ENCODE peak calls at places on chromosomes 3 and 15, in nine cellular contexts. One of them, this sample, is unnamed.

GRCh38 chr15:62248277-62248974 is 83.3 kb upstream of the C2CD4B start:
- DNase-seq in lung: no peak
- DNase-seq in heart right ventricle: no peak
- DNase-seq in psoas muscle: no peak
- DNase-seq in OCI-LY7: no peak
- DNase-seq in SK-N-SH: no peak
- DNase-seq in MM.1S: peak
- DNase-seq in kidney epithelial cell: peak
- DNase-seq in fibroblast of lung: no peak
- DNase-seq in this sample: no peak

GRCh38 chr3:171753665-171754408 is 56.4 kb downstream of the PLD1 start:
- DNase-seq in lung: no peak
- DNase-seq in heart right ventricle: no peak
- DNase-seq in psoas muscle: no peak
- DNase-seq in OCI-LY7: no peak
- DNase-seq in SK-N-SH: no peak
- DNase-seq in MM.1S: no peak
- DNase-seq in kidney epithelial cell: peak
- DNase-seq in fibroblast of lung: peak
- DNase-seq in this sample: no peak

GRCh38 chr3:187360523-187361060 is 7.6 kb upstream of the RTP4 start:
- DNase-seq in lung: no peak
- DNase-seq in heart right ventricle: no peak
- DNase-seq in psoas muscle: no peak
- DNase-seq in OCI-LY7: no peak
- DNase-seq in SK-N-SH: no peak
- DNase-seq in MM.1S: no peak
- DNase-seq in kidney epithelial cell: no peak
- DNase-seq in fibroblast of lung: no peak
- DNase-seq in this sample: no peak

GRCh38 chr3:135907422-135908165 is 57.9 kb upstream of the PPP2R3A start:
- DNase-seq in lung: no peak
- DNase-seq in heart right ventricle: no peak
- DNase-seq in psoas muscle: no peak
- DNase-seq in OCI-LY7: no peak
- DNase-seq in SK-N-SH: no peak
- DNase-seq in MM.1S: no peak
- DNase-seq in kidney epithelial cell: no peak
- DNase-seq in fibroblast of lung: no peak
- DNase-seq in this sample: no peak

GRCh38 chr3:59006791-59007517 is 42.9 kb downstream of the CFAP20DC start:
- DNase-seq in lung: no peak
- DNase-seq in heart right ventricle: peak
- DNase-seq in psoas muscle: peak
- DNase-seq in OCI-LY7: no peak
- DNase-seq in SK-N-SH: no peak
- DNase-seq in MM.1S: no peak
- DNase-seq in kidney epithelial cell: peak
- DNase-seq in fibroblast of lung: peak
- DNase-seq in this sample: no peak

GRCh38 chr3:173800154-173800553 is 402.6 kb downstream of the NLGN1 start:
- DNase-seq in lung: no peak
- DNase-seq in heart right ventricle: no peak
- DNase-seq in psoas muscle: no peak
- DNase-seq in OCI-LY7: no peak
- DNase-seq in SK-N-SH: no peak
- DNase-seq in MM.1S: no peak
- DNase-seq in kidney epithelial cell: no peak
- DNase-seq in fibroblast of lung: no peak
- DNase-seq in this sample: no peak

GRCh38 chr3:179196098-179196497 is 47.9 kb downstream of the PIK3CA start:
- DNase-seq in lung: no peak
- DNase-seq in heart right ventricle: no peak
- DNase-seq in psoas muscle: no peak
- DNase-seq in OCI-LY7: peak
- DNase-seq in SK-N-SH: no peak
- DNase-seq in MM.1S: peak
- DNase-seq in kidney epithelial cell: peak
- DNase-seq in fibroblast of lung: peak
- DNase-seq in this sample: no peak

GRCh38 chr15:38662805-38663204 is 98.2 kb upstream of the RASGRP1 start:
- DNase-seq in lung: no peak
- DNase-seq in heart right ventricle: no peak
- DNase-seq in psoas muscle: no peak
- DNase-seq in OCI-LY7: no peak
- DNase-seq in SK-N-SH: no peak
- DNase-seq in MM.1S: no peak
- DNase-seq in kidney epithelial cell: no peak
- DNase-seq in fibroblast of lung: no peak
- DNase-seq in this sample: no peak

GRCh38 chr3:8739757-8740508 is 6.3 kb downstream of the CAV3 start:
- DNase-seq in lung: no peak
- DNase-seq in heart right ventricle: no peak
- DNase-seq in psoas muscle: no peak
- DNase-seq in OCI-LY7: no peak
- DNase-seq in SK-N-SH: no peak
- DNase-seq in MM.1S: peak
- DNase-seq in kidney epithelial cell: peak
- DNase-seq in fibroblast of lung: peak
- DNase-seq in this sample: no peak

GRCh38 chr15:66502491-66502890 is 2.2 kb downstream of the RPL4 start:
- DNase-seq in lung: no peak
- DNase-seq in heart right ventricle: no peak
- DNase-seq in psoas muscle: no peak
- DNase-seq in OCI-LY7: no peak
- DNase-seq in SK-N-SH: no peak
- DNase-seq in MM.1S: no peak
- DNase-seq in kidney epithelial cell: no peak
- DNase-seq in fibroblast of lung: no peak
- DNase-seq in this sample: no peak

GRCh38 chr15:66494262-66494661 is 3.3 kb downstream of the SNAPC5 start:
- DNase-seq in lung: no peak
- DNase-seq in heart right ventricle: no peak
- DNase-seq in psoas muscle: no peak
- DNase-seq in OCI-LY7: no peak
- DNase-seq in SK-N-SH: no peak
- DNase-seq in MM.1S: no peak
- DNase-seq in kidney epithelial cell: no peak
- DNase-seq in fibroblast of lung: no peak
- DNase-seq in this sample: peak

GRCh38 chr15:66497502-66498455 is at the start of gene SNAPC5:
- DNase-seq in lung: peak
- DNase-seq in heart right ventricle: peak
- DNase-seq in psoas muscle: peak
- DNase-seq in OCI-LY7: peak
- DNase-seq in SK-N-SH: peak
- DNase-seq in MM.1S: peak
- DNase-seq in kidney epithelial cell: peak
- DNase-seq in fibroblast of lung: peak
- DNase-seq in this sample: peak

GRCh38 chr15:66496951-66497501 is 536 bp downstream of the SNAPC5 start:
- DNase-seq in lung: no peak
- DNase-seq in heart right ventricle: no peak
- DNase-seq in psoas muscle: no peak
- DNase-seq in OCI-LY7: peak
- DNase-seq in SK-N-SH: no peak
- DNase-seq in MM.1S: no peak
- DNase-seq in kidney epithelial cell: no peak
- DNase-seq in fibroblast of lung: no peak
- DNase-seq in this sample: peak

DNA sequence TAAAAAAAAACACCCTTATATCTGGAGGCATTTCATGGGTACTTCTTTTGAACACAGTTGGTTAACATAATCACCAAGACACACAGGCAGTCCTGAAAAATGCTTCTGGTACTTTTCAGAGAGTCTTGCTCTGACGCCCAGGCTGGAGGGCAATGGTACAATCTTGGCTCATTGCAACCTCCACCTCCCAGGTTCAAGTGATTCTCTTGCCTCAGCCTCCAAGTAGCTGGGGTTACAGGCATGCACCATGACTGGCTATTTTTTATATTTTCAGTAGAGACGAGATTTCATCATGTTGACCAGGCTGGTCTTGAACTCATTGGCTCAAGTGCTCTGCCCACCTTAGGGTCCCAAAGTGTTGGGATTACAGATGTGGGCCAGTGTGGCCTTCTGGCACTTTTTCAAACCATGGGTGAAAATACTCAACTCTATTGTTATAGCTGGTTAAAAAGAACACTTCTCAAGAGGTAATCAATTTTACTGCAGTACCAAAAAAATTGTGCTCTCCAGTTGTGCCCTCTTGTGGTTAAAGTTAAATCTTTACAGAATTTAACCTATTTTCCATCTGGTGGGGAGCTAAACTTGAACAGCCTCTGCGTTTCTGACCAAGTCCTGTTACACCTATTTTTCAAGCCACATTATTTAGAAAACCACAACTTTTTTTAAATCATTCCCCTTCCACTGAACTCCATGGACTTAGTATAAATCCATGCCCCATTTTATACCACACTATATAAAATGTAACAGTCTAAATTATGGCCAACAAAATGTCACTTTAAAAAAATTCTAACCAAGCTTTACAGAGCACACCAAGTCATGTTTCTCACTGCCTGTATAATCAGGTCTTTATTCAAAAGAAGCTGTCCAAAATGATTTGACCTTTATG is 1.2 kb upstream of the SNAPC5 start:
- DNase-seq in lung: no peak
- DNase-seq in heart right ventricle: no peak
- DNase-seq in psoas muscle: no peak
- DNase-seq in OCI-LY7: peak
- DNase-seq in SK-N-SH: peak
- DNase-seq in MM.1S: peak
- DNase-seq in kidney epithelial cell: no peak
- DNase-seq in fibroblast of lung: peak
- DNase-seq in this sample: peak
- TF ChIP-seq CTCF in lung: no peak
- TF ChIP-seq CTCF in heart right ventricle: no peak
- TF ChIP-seq CTCF in psoas muscle: peak
- TF ChIP-seq CTCF in OCI-LY7: peak
- TF ChIP-seq CTCF in SK-N-SH: peak
- TF ChIP-seq CTCF in MM.1S: peak
- TF ChIP-seq CTCF in kidney epithelial cell: peak
- TF ChIP-seq CTCF in fibroblast of lung: peak
- TF ChIP-seq CTCF in this sample: peak

GRCh38 chr3:14152233-14152962 is 26.0 kb downstream of the XPC start:
- DNase-seq in lung: no peak
- DNase-seq in heart right ventricle: no peak
- DNase-seq in psoas muscle: no peak
- DNase-seq in OCI-LY7: peak
- DNase-seq in SK-N-SH: no peak
- DNase-seq in MM.1S: peak
- DNase-seq in kidney epithelial cell: no peak
- DNase-seq in fibroblast of lung: no peak
- DNase-seq in this sample: no peak
- TF ChIP-seq CTCF in lung: no peak
- TF ChIP-seq CTCF in heart right ventricle: no peak
- TF ChIP-seq CTCF in psoas muscle: no peak
- TF ChIP-seq CTCF in OCI-LY7: peak
- TF ChIP-seq CTCF in SK-N-SH: peak
- TF ChIP-seq CTCF in MM.1S: peak
- TF ChIP-seq CTCF in kidney epithelial cell: peak
- TF ChIP-seq CTCF in fibroblast of lung: no peak
- TF ChIP-seq CTCF in this sample: peak

GRCh38 chr15:74843445-74843828 is 481 bp upstream of the ULK3 start:
- DNase-seq in lung: no peak
- DNase-seq in heart right ventricle: no peak
- DNase-seq in psoas muscle: no peak
- DNase-seq in OCI-LY7: no peak
- DNase-seq in SK-N-SH: no peak
- DNase-seq in MM.1S: no peak
- DNase-seq in kidney epithelial cell: no peak
- DNase-seq in fibroblast of lung: no peak
- DNase-seq in this sample: no peak

GRCh38 chr15:74841761-74842385 is 1.1 kb downstream of the ULK3 start:
- DNase-seq in lung: no peak
- DNase-seq in heart right ventricle: no peak
- DNase-seq in psoas muscle: no peak
- DNase-seq in OCI-LY7: no peak
- DNase-seq in SK-N-SH: no peak
- DNase-seq in MM.1S: no peak
- DNase-seq in kidney epithelial cell: no peak
- DNase-seq in fibroblast of lung: no peak
- DNase-seq in this sample: no peak

GRCh38 chr15:74840851-74841760 is 1.9 kb downstream of the ULK3 start:
- DNase-seq in lung: no peak
- DNase-seq in heart right ventricle: no peak
- DNase-seq in psoas muscle: no peak
- DNase-seq in OCI-LY7: no peak
- DNase-seq in SK-N-SH: no peak
- DNase-seq in MM.1S: no peak
- DNase-seq in kidney epithelial cell: no peak
- DNase-seq in fibroblast of lung: no peak
- DNase-seq in this sample: no peak

GRCh38 chr15:74843891-74844299 is 939 bp upstream of the ULK3 start:
- DNase-seq in lung: no peak
- DNase-seq in heart right ventricle: no peak
- DNase-seq in psoas muscle: no peak
- DNase-seq in OCI-LY7: no peak
- DNase-seq in SK-N-SH: peak
- DNase-seq in MM.1S: no peak
- DNase-seq in kidney epithelial cell: no peak
- DNase-seq in fibroblast of lung: no peak
- DNase-seq in this sample: no peak

GRCh38 chr15:74842581-74843444 is at the start of gene ULK3:
- DNase-seq in lung: peak
- DNase-seq in heart right ventricle: peak
- DNase-seq in psoas muscle: peak
- DNase-seq in OCI-LY7: peak
- DNase-seq in SK-N-SH: peak
- DNase-seq in MM.1S: peak
- DNase-seq in kidney epithelial cell: no peak
- DNase-seq in fibroblast of lung: peak
- DNase-seq in this sample: peak
- TF ChIP-seq CTCF in lung: peak
- TF ChIP-seq CTCF in heart right ventricle: peak
- TF ChIP-seq CTCF in psoas muscle: peak
- TF ChIP-seq CTCF in OCI-LY7: peak
- TF ChIP-seq CTCF in SK-N-SH: peak
- TF ChIP-seq CTCF in MM.1S: peak
- TF ChIP-seq CTCF in kidney epithelial cell: peak
- TF ChIP-seq CTCF in fibroblast of lung: peak
- TF ChIP-seq CTCF in this sample: peak

DNA sequence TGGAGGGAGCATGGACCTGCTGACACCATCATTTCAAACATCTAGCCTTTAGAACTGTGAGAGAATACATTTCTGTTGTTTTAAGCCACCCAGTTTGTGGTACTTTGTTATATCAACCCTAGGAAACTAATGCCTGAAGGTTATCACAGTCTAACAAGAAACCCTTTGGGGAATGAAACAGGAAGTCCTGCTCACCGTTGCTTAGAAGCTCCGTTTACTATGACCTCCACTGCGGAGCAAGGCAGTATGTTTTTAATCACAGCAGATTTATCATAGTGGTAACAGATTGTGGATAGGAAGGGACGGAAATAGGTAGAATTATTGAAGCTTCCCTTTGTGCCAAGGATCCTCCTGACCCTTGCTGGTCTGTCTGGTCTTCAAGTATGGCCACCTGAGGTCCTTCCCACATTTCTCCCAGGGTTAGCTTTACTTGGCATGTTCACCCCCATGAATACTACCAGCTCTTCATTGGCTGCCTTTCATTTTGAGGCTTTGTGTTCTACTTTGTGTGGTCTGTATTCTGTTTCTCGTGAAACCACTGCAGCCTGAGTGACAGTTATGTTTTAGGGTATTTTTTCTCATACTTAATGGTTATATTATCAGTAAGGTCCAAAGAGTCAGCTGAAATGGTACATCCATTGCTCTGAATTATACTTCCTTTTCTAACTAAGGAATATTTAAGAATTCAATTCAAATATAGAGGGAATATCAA is 201.6 kb downstream of the CHST2 start:
- DNase-seq in lung: no peak
- DNase-seq in heart right ventricle: no peak
- DNase-seq in psoas muscle: no peak
- DNase-seq in OCI-LY7: no peak
- DNase-seq in SK-N-SH: no peak
- DNase-seq in MM.1S: no peak
- DNase-seq in kidney epithelial cell: no peak
- DNase-seq in fibroblast of lung: no peak
- DNase-seq in this sample: no peak
- TF ChIP-seq CTCF in lung: no peak
- TF ChIP-seq CTCF in heart right ventricle: no peak
- TF ChIP-seq CTCF in psoas muscle: no peak
- TF ChIP-seq CTCF in OCI-LY7: no peak
- TF ChIP-seq CTCF in SK-N-SH: no peak
- TF ChIP-seq CTCF in MM.1S: no peak
- TF ChIP-seq CTCF in kidney epithelial cell: no peak
- TF ChIP-seq CTCF in fibroblast of lung: no peak
- TF ChIP-seq CTCF in this sample: no peak

This sample was measured in type B pancreatic cell.